ENCODE peak calls at places on chromosomes 11 and 22, in ten cellular contexts. B, Z, E, L, T, Y, H, N, C and J are unnamed samples. For H3K36me3 and H3K4me1, the result is how much of the 10 kb centered on the place peaks cover.

GRCh38 chr11:68532719-68533369 is 72.3 kb downstream of the PPP6R3 start:
- DNase-seq in B (no peak), Z (no peak), E (no peak), L (no peak), T (no peak), Y (no peak), H (no peak), N (no peak), C (no peak), J (no peak)

GRCh38 chr11:61065955-61066638 is 36.2 kb upstream of the CD5 start:
- DNase-seq in B (no peak), Z (no peak), E (peak), L (no peak), T (no peak), Y (no peak), H (no peak), N (no peak), C (no peak), J (no peak)

GRCh38 chr11:30605036-30605435 is 18.9 kb upstream of the MPPED2 start:
- DNase-seq in B (no peak), Z (no peak), E (no peak), L (no peak), T (no peak), Y (no peak), H (no peak), N (no peak), C (no peak), J (no peak)

GRCh38 chr11:272931-273198 is 5.3 kb upstream of the NLRP6 start:
- DNase-seq in B (no peak), Z (no peak), E (no peak), L (no peak), T (no peak), Y (no peak), H (no peak), N (no peak), C (no peak), J (no peak)

GRCh38 chr11:76588455-76589325 is 81.9 kb downstream of the LRRC32 start:
- DNase-seq in B (no peak), Z (peak), E (peak), L (peak), T (peak), Y (no peak), H (peak), N (no peak), C (no peak), J (no peak)

GRCh38 chr11:10354389-10354788 is 49.5 kb downstream of the ADM start:
- DNase-seq in B (no peak), Z (no peak), E (no peak), L (no peak), T (no peak), Y (no peak), H (no peak), N (no peak), C (no peak), J (no peak)

GRCh38 chr22:25210831-25211230 is 8.6 kb upstream of the CRYBB2 start:
- DNase-seq in B (no peak), Z (no peak), E (no peak), L (no peak), T (no peak), Y (no peak), H (no peak), N (no peak), C (no peak), J (no peak)

GRCh38 chr11:105181100-105181499 is 41.5 kb upstream of the CARD18 start:
- DNase-seq in B (no peak), Z (no peak), E (no peak), L (no peak), T (peak), Y (no peak), H (peak), N (no peak), C (peak), J (no peak)

GRCh38 chr11:99973993-99974392 is 713.1 kb upstream of the ARHGAP42 start:
- DNase-seq in B (no peak), Z (no peak), E (no peak), L (no peak), T (no peak), Y (no peak), H (no peak), N (no peak), C (no peak), J (no peak)

GRCh38 chr11:109123811-109124787 is 297.9 kb upstream of the C11orf87 start:
- DNase-seq in B (no peak), Z (no peak), E (no peak), L (no peak), T (peak), Y (no peak), H (peak), N (no peak), C (no peak), J (no peak)

GRCh38 chr11:14619580-14619979 is 24.0 kb upstream of the PDE3B start:
- DNase-seq in B (no peak), Z (no peak), E (no peak), L (no peak), T (no peak), Y (no peak), H (no peak), N (no peak), C (no peak), J (no peak)
- H3K36me3 ChIP-seq in B (under half), Z (under half), E (under half), L (under half), T (under half), Y (under half), H (under half), N (under half), C (under half), J (under half)

DNA sequence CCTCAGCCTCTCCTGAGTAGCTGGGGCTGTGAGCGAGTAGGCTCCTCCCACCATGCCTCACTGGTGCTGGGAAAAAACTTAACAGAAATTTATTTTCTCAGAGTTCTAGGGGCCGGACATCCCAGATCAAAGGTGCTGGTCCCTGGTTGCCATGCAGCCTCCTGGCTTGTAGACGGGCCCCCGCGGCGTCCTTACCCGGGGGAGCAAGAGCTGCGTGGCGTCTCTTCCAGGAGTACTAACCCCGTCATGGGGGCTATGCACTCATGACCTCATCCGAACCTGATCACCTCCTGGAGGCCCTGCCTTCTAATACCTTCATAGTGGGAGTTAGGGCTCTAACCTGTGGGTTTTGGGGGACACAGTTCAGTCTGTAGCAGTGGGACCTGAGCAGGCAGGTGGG is 2.6 kb downstream of the TRABD start:
- DNase-seq in B (no peak), Z (no peak), E (no peak), L (no peak), T (no peak), Y (no peak), H (no peak), N (no peak), C (no peak), J (no peak)
- H3K4me1 ChIP-seq in B (under half), Z (under half), E (under half), L (half or more), T (half or more), Y (half or more), H (half or more), N (under half), C (under half), J (half or more)

DNA sequence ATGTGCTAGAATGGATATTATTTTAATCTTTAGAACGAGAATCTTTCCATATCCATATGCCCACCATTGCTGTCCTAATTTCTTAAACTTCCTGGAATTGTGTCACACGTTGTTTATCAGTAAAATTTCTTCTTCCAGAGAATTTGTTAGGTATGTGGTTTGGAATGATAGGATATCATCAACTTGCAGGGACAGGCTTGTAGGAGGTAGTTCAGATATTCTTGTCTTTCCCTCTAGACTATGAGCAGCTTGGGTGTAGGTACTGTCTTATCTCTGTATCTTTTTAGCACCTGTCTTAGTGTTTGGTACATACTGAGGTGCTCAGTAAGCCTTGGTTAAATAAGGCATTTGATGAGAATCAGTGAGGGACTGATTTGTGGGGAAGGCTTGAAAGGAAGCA is 3.4 kb downstream of the CTNND1 start:
- DNase-seq in B (no peak), Z (no peak), E (no peak), L (no peak), T (no peak), Y (no peak), H (no peak), N (no peak), C (no peak), J (no peak)
- H3K4me3 ChIP-seq in B (peak), Z (peak), E (peak), L (no peak), T (no peak), Y (peak), H (peak), N (no peak), C (peak), J (no peak)

GRCh38 chr22:46349238-46349637 is 13.7 kb downstream of the TRMU start:
- DNase-seq in B (no peak), Z (no peak), E (no peak), L (no peak), T (no peak), Y (no peak), H (no peak), N (no peak), C (no peak), J (no peak)

GRCh38 chr22:46349681-46350080 is 14.2 kb downstream of the TRMU start:
- DNase-seq in B (no peak), Z (no peak), E (no peak), L (no peak), T (no peak), Y (no peak), H (no peak), N (no peak), C (no peak), J (no peak)

GRCh38 chr22:46351131-46351735 is 15.7 kb downstream of the TRMU start:
- DNase-seq in B (no peak), Z (no peak), E (no peak), L (no peak), T (no peak), Y (no peak), H (no peak), N (no peak), C (no peak), J (no peak)

GRCh38 chr22:46350646-46351045 is 15.1 kb downstream of the TRMU start:
- DNase-seq in B (no peak), Z (no peak), E (no peak), L (no peak), T (no peak), Y (no peak), H (no peak), N (no peak), C (no peak), J (no peak)

GRCh38 chr22:46350111-46350510 is 14.6 kb downstream of the TRMU start:
- DNase-seq in B (no peak), Z (no peak), E (no peak), L (no peak), T (no peak), Y (no peak), H (no peak), N (no peak), C (no peak), J (no peak)
- H3K36me3 ChIP-seq in B (under half), Z (under half), E (half or more), L (half or more), T (half or more), Y (half or more), H (half or more), N (half or more), C (half or more), J (half or more)

GRCh38 chr11:67450796-67451657 is 1.5 kb downstream of the GPR152 start:
- DNase-seq in B (peak), Z (no peak), E (no peak), L (no peak), T (no peak), Y (no peak), H (no peak), N (no peak), C (no peak), J (no peak)

GRCh38 chr11:67453816-67454732 is 1.1 kb upstream of the CABP4 start:
- DNase-seq in B (no peak), Z (no peak), E (no peak), L (no peak), T (no peak), Y (no peak), H (no peak), N (no peak), C (no peak), J (no peak)

GRCh38 chr11:67451658-67451976 is 912 bp downstream of the GPR152 start:
- DNase-seq in B (no peak), Z (no peak), E (no peak), L (no peak), T (no peak), Y (no peak), H (no peak), N (no peak), C (no peak), J (no peak)

GRCh38 chr11:67455054-67455453 is at the start of gene CABP4:
- DNase-seq in B (no peak), Z (no peak), E (no peak), L (no peak), T (no peak), Y (no peak), H (no peak), N (no peak), C (no peak), J (no peak)

DNA sequence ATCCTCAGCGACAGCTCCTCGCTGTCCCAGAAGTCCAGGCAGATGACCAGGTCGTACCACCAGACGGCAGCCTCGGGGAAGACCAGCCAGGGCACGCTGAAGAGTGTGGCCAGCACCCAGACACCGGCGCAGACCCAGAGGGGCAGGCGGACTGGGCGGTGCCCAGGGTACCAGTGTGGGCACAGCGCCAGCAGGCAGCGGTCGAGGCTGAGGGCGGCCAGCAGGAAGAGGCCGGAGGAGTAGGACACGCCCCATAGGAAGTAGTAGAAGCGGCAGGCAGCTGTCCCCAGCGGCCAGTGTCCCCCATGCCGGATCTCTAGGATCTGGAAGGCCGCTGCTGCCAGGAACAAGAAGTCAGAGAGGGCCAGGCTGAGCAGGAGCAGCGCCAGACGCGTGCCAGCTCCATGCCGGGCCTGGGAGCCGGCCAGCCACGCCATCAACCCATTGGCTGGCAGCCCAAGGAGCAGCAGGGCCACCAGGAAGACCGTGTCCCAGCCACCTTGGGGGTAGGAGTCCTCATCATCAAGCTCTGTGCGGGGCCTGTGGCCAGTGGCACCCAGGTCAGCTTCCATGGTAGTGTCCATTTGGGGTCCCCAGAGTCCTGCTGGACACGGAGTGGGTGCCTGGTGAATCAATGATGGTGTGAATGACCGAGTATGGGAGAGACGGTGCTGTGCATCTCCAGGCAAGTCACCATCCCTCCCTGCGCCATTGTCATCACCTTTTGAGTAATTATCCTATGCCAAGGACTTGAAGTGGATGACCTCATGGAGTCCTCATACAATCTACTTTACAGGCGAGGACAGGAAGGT is at the start of gene GPR152:
- DNase-seq in B (no peak), Z (no peak), E (no peak), L (no peak), T (no peak), Y (no peak), H (no peak), N (no peak), C (no peak), J (no peak)
- H3K4me1 ChIP-seq in B (under half), Z (under half), E (under half), L (under half), T (under half), Y (under half), H (under half), N (under half), C (under half), J (under half)